ENCODE peak calls at places on chromosome 6, in ten cellular contexts. One of them, this sample, is unnamed.

GRCh38 chr6:105001906-105002305 is 45.0 kb downstream of the LIN28B start:
- DNase-seq in CD4-positive, CD25-positive, alpha-beta regulatory T cell: no peak
- DNase-seq in dorsolateral prefrontal cortex: no peak
- DNase-seq in adrenal gland: no peak
- DNase-seq in aorta: no peak
- DNase-seq in IMR-90: no peak
- DNase-seq in colonic mucosa: no peak
- DNase-seq in NT2/D1: no peak
- DNase-seq in spleen: no peak
- DNase-seq in MM.1S: no peak
- DNase-seq in this sample: no peak

GRCh38 chr6:107658920-107659879 is 164.9 kb downstream of the SCML4 start:
- DNase-seq in dorsolateral prefrontal cortex: no peak
- DNase-seq in spleen: no peak
- DNase-seq in MM.1S: no peak
- DNase-seq in aorta: no peak
- DNase-seq in adrenal gland: no peak
- DNase-seq in NT2/D1: no peak
- DNase-seq in colonic mucosa: no peak
- DNase-seq in CD4-positive, CD25-positive, alpha-beta regulatory T cell: no peak
- DNase-seq in IMR-90: peak; percentile 69
- DNase-seq in this sample: no peak

GRCh38 chr6:148528292-148528691 is 185.7 kb downstream of the SASH1 start:
- DNase-seq in MM.1S: no peak
- DNase-seq in CD4-positive, CD25-positive, alpha-beta regulatory T cell: no peak
- DNase-seq in aorta: no peak
- DNase-seq in spleen: no peak
- DNase-seq in dorsolateral prefrontal cortex: peak; percentile 71
- DNase-seq in colonic mucosa: no peak
- DNase-seq in NT2/D1: no peak
- DNase-seq in IMR-90: peak; percentile 44
- DNase-seq in adrenal gland: no peak
- DNase-seq in this sample: no peak

GRCh38 chr6:13251242-13251641 is 77.1 kb downstream of the TBC1D7 start:
- DNase-seq in spleen: no peak
- DNase-seq in aorta: no peak
- DNase-seq in adrenal gland: no peak
- DNase-seq in colonic mucosa: no peak
- DNase-seq in CD4-positive, CD25-positive, alpha-beta regulatory T cell: no peak
- DNase-seq in NT2/D1: no peak
- DNase-seq in IMR-90: no peak
- DNase-seq in MM.1S: no peak
- DNase-seq in dorsolateral prefrontal cortex: no peak
- DNase-seq in this sample: no peak

GRCh38 chr6:47670851-47671250 is 27.5 kb upstream of the ADGRF4 start:
- DNase-seq in MM.1S: no peak
- DNase-seq in colonic mucosa: no peak
- DNase-seq in dorsolateral prefrontal cortex: no peak
- DNase-seq in adrenal gland: no peak
- DNase-seq in spleen: no peak
- DNase-seq in IMR-90: no peak
- DNase-seq in CD4-positive, CD25-positive, alpha-beta regulatory T cell: no peak
- DNase-seq in NT2/D1: no peak
- DNase-seq in aorta: no peak
- DNase-seq in this sample: no peak

GRCh38 chr6:157907651-157908050 is 74.0 kb upstream of the SYNJ2 start:
- DNase-seq in CD4-positive, CD25-positive, alpha-beta regulatory T cell: no peak
- DNase-seq in spleen: no peak
- DNase-seq in MM.1S: no peak
- DNase-seq in IMR-90: no peak
- DNase-seq in aorta: no peak
- DNase-seq in colonic mucosa: no peak
- DNase-seq in dorsolateral prefrontal cortex: no peak
- DNase-seq in adrenal gland: no peak
- DNase-seq in NT2/D1: no peak
- DNase-seq in this sample: no peak

GRCh38 chr6:113277111-113277510 is 580.0 kb upstream of the MARCKS start:
- DNase-seq in colonic mucosa: no peak
- DNase-seq in dorsolateral prefrontal cortex: no peak
- DNase-seq in spleen: no peak
- DNase-seq in IMR-90: no peak
- DNase-seq in CD4-positive, CD25-positive, alpha-beta regulatory T cell: no peak
- DNase-seq in aorta: no peak
- DNase-seq in adrenal gland: no peak
- DNase-seq in MM.1S: no peak
- DNase-seq in NT2/D1: no peak
- DNase-seq in this sample: no peak

GRCh38 chr6:17478223-17478907 is 85.0 kb downstream of the CAP2 start:
- DNase-seq in MM.1S: no peak
- DNase-seq in IMR-90: no peak
- DNase-seq in CD4-positive, CD25-positive, alpha-beta regulatory T cell: no peak
- DNase-seq in spleen: no peak
- DNase-seq in adrenal gland: peak; percentile 37
- DNase-seq in NT2/D1: no peak
- DNase-seq in aorta: no peak
- DNase-seq in colonic mucosa: no peak
- DNase-seq in dorsolateral prefrontal cortex: no peak
- DNase-seq in this sample: peak; percentile 52

GRCh38 chr6:10535198-10535597 is 14.0 kb downstream of the GCNT2 start:
- DNase-seq in colonic mucosa: no peak
- DNase-seq in spleen: no peak
- DNase-seq in adrenal gland: no peak
- DNase-seq in aorta: no peak
- DNase-seq in IMR-90: no peak
- DNase-seq in MM.1S: no peak
- DNase-seq in NT2/D1: no peak
- DNase-seq in CD4-positive, CD25-positive, alpha-beta regulatory T cell: peak; percentile 15
- DNase-seq in dorsolateral prefrontal cortex: no peak
- DNase-seq in this sample: no peak

GRCh38 chr6:150143521-150144293 is 863 bp downstream of the PPP1R14C start:
- DNase-seq in aorta: peak; percentile 73
- DNase-seq in adrenal gland: no peak
- DNase-seq in dorsolateral prefrontal cortex: peak; percentile 48
- DNase-seq in CD4-positive, CD25-positive, alpha-beta regulatory T cell: no peak
- DNase-seq in NT2/D1: no peak
- DNase-seq in MM.1S: no peak
- DNase-seq in spleen: no peak
- DNase-seq in IMR-90: no peak
- DNase-seq in colonic mucosa: no peak
- DNase-seq in this sample: peak; percentile 27
- H3K27me3 ChIP-seq in aorta: no peaks in the 10 kb centered on the region
- H3K27me3 ChIP-seq in adrenal gland: peaks cover 48% of the 10 kb centered on the region
- H3K27me3 ChIP-seq in dorsolateral prefrontal cortex: peaks cover 15% of the 10 kb centered on the region
- H3K27me3 ChIP-seq in CD4-positive, CD25-positive, alpha-beta regulatory T cell: peaks cover 39% of the 10 kb centered on the region
- H3K27me3 ChIP-seq in NT2/D1: peaks cover 64% of the 10 kb centered on the region
- H3K27me3 ChIP-seq in MM.1S: no peaks in the 10 kb centered on the region
- H3K27me3 ChIP-seq in spleen: peaks cover 85% of the 10 kb centered on the region
- H3K27me3 ChIP-seq in IMR-90: peaks cover 53% of the 10 kb centered on the region
- H3K27me3 ChIP-seq in colonic mucosa: peaks cover 12% of the 10 kb centered on the region
- H3K27me3 ChIP-seq in this sample: peaks cover 14% of the 10 kb centered on the region

GRCh38 chr6:1396952-1397868 is 7.8 kb downstream of the FOXF2 start:
- DNase-seq in IMR-90: peak; percentile 98
- DNase-seq in NT2/D1: no peak
- DNase-seq in aorta: peak; percentile 88
- DNase-seq in adrenal gland: peak; percentile 69
- DNase-seq in colonic mucosa: peak; percentile 67
- DNase-seq in dorsolateral prefrontal cortex: peak; percentile 79
- DNase-seq in CD4-positive, CD25-positive, alpha-beta regulatory T cell: peak; percentile 76
- DNase-seq in MM.1S: peak; percentile 78
- DNase-seq in spleen: peak; percentile 89
- DNase-seq in this sample: peak; percentile 53
- H3K27me3 ChIP-seq in IMR-90: no peaks in the 10 kb centered on the region
- H3K27me3 ChIP-seq in NT2/D1: peaks cover 78% of the 10 kb centered on the region
- H3K27me3 ChIP-seq in aorta: no peaks in the 10 kb centered on the region
- H3K27me3 ChIP-seq in adrenal gland: peaks cover 61% of the 10 kb centered on the region
- H3K27me3 ChIP-seq in colonic mucosa: peaks cover 42% of the 10 kb centered on the region
- H3K27me3 ChIP-seq in dorsolateral prefrontal cortex: peaks cover 56% of the 10 kb centered on the region
- H3K27me3 ChIP-seq in CD4-positive, CD25-positive, alpha-beta regulatory T cell: peaks cover 27% of the 10 kb centered on the region
- H3K27me3 ChIP-seq in MM.1S: peaks cover 46% of the 10 kb centered on the region
- H3K27me3 ChIP-seq in spleen: peaks cover 100% of the 10 kb centered on the region
- H3K27me3 ChIP-seq in this sample: peaks cover 16% of the 10 kb centered on the region

GRCh38 chr6:3829285-3829684 is 19.9 kb upstream of the FAM50B start:
- DNase-seq in spleen: no peak
- DNase-seq in CD4-positive, CD25-positive, alpha-beta regulatory T cell: no peak
- DNase-seq in MM.1S: no peak
- DNase-seq in NT2/D1: no peak
- DNase-seq in aorta: no peak
- DNase-seq in adrenal gland: no peak
- DNase-seq in IMR-90: no peak
- DNase-seq in colonic mucosa: no peak
- DNase-seq in dorsolateral prefrontal cortex: no peak
- DNase-seq in this sample: no peak

GRCh38 chr6:3825851-3826581 is 23.2 kb upstream of the FAM50B start:
- DNase-seq in spleen: peak; percentile 81
- DNase-seq in aorta: peak; percentile 97
- DNase-seq in NT2/D1: no peak
- DNase-seq in CD4-positive, CD25-positive, alpha-beta regulatory T cell: no peak
- DNase-seq in IMR-90: peak; percentile 97
- DNase-seq in MM.1S: no peak
- DNase-seq in adrenal gland: peak; percentile 96
- DNase-seq in colonic mucosa: peak; percentile 65
- DNase-seq in dorsolateral prefrontal cortex: no peak
- DNase-seq in this sample: peak; percentile 91

GRCh38 chr6:3822747-3823445 is 26.3 kb upstream of the FAM50B start:
- DNase-seq in aorta: no peak
- DNase-seq in spleen: no peak
- DNase-seq in dorsolateral prefrontal cortex: no peak
- DNase-seq in adrenal gland: no peak
- DNase-seq in CD4-positive, CD25-positive, alpha-beta regulatory T cell: no peak
- DNase-seq in NT2/D1: no peak
- DNase-seq in MM.1S: no peak
- DNase-seq in colonic mucosa: no peak
- DNase-seq in IMR-90: no peak
- DNase-seq in this sample: peak; percentile 84

GRCh38 chr6:3823671-3824070 is 25.5 kb upstream of the FAM50B start:
- DNase-seq in aorta: no peak
- DNase-seq in IMR-90: no peak
- DNase-seq in NT2/D1: no peak
- DNase-seq in dorsolateral prefrontal cortex: no peak
- DNase-seq in CD4-positive, CD25-positive, alpha-beta regulatory T cell: no peak
- DNase-seq in colonic mucosa: no peak
- DNase-seq in adrenal gland: no peak
- DNase-seq in MM.1S: no peak
- DNase-seq in spleen: no peak
- DNase-seq in this sample: no peak

DNA sequence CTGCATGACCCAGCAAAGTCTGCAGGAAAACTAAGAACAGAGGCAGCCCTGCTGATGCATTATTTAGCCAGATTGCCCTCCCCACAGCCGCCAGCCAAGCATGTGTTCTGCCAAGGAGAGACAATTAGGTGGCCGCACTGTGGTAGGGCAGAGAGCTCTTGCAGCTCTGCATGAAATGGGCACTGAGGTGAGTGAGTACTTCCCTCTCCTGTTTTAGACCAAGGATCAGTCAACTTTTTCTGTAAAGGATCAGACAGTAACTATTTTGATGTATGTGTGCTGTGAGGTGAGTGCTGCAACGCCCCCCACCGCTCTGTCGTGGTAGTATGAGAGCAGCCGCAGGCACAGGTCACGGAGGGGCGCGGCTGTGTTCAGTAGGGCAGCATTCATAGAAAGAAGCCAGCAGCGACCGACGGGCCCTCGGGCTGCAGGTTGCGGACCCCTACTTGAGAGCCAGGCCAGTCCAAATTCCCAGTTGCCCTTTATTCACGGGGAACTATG is 23.8 kb upstream of the FAM50B start:
- DNase-seq in spleen: no peak
- DNase-seq in colonic mucosa: no peak
- DNase-seq in MM.1S: no peak
- DNase-seq in IMR-90: peak; percentile 32
- DNase-seq in adrenal gland: peak; percentile 44
- DNase-seq in CD4-positive, CD25-positive, alpha-beta regulatory T cell: no peak
- DNase-seq in NT2/D1: no peak
- DNase-seq in dorsolateral prefrontal cortex: no peak
- DNase-seq in aorta: peak; percentile 90
- DNase-seq in this sample: peak; percentile 52
- H3K27me3 ChIP-seq in spleen: no peaks in the 10 kb centered on the region
- H3K27me3 ChIP-seq in colonic mucosa: no peaks in the 10 kb centered on the region
- H3K27me3 ChIP-seq in MM.1S: no peaks in the 10 kb centered on the region
- H3K27me3 ChIP-seq in IMR-90: no peaks in the 10 kb centered on the region
- H3K27me3 ChIP-seq in adrenal gland: no peaks in the 10 kb centered on the region
- H3K27me3 ChIP-seq in CD4-positive, CD25-positive, alpha-beta regulatory T cell: no peaks in the 10 kb centered on the region
- H3K27me3 ChIP-seq in NT2/D1: no peaks in the 10 kb centered on the region
- H3K27me3 ChIP-seq in dorsolateral prefrontal cortex: no peaks in the 10 kb centered on the region
- H3K27me3 ChIP-seq in aorta: no peaks in the 10 kb centered on the region
- H3K27me3 ChIP-seq in this sample: no peaks in the 10 kb centered on the region

DNA sequence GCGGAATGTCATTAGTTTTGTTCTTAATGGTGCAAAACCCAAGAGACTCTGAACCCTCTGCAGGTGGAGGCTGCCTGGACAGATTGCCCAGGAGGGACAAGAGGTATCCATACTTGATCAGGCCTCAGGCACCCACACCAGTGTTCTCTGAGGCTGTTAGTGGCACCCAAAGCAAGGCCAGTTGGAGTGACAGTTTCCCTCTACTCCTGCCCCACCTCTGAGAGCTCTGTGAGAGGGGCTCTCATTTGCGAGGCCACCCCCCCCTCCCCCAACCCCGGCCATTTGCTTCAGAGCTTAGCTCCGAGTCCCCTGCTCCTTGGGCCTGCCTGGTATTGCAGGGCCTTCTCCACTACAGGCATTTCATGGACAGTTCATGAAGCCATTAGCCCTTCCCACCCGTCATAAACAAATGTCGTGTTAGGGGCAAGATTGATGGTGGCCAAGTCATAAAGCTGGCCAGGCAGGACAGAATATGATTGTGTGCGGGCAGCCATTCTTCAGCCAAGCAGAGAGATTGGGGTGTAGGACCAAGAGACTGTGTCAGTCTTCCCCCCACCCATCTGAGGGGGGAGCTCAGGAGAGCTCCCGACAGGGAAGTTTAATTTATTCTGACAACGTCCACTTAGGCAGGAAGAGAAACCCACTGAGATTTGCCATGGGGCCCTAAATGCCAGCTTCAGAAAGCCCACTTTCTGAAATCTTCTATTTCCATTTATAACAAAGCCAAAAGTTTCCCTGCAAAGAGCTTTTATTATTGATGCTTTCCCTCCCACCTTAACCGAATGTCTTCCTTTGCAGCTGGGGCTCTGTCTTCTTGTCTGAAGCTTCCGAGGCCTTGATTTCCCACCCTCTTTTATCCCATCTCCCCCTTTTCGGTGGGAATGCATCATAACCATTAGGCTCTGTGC is 7.1 kb downstream of the FOXC1 start:
- DNase-seq in colonic mucosa: no peak
- DNase-seq in IMR-90: no peak
- DNase-seq in dorsolateral prefrontal cortex: no peak
- DNase-seq in NT2/D1: no peak
- DNase-seq in aorta: no peak
- DNase-seq in spleen: no peak
- DNase-seq in CD4-positive, CD25-positive, alpha-beta regulatory T cell: no peak
- DNase-seq in MM.1S: no peak
- DNase-seq in adrenal gland: no peak
- DNase-seq in this sample: no peak
- H3K27me3 ChIP-seq in colonic mucosa: peaks cover 65% of the 10 kb centered on the region
- H3K27me3 ChIP-seq in IMR-90: no peaks in the 10 kb centered on the region
- H3K27me3 ChIP-seq in dorsolateral prefrontal cortex: peaks cover 85% of the 10 kb centered on the region
- H3K27me3 ChIP-seq in NT2/D1: peaks cover 100% of the 10 kb centered on the region
- H3K27me3 ChIP-seq in aorta: no peaks in the 10 kb centered on the region
- H3K27me3 ChIP-seq in spleen: peaks cover 100% of the 10 kb centered on the region
- H3K27me3 ChIP-seq in CD4-positive, CD25-positive, alpha-beta regulatory T cell: peaks cover 25% of the 10 kb centered on the region
- H3K27me3 ChIP-seq in MM.1S: no peaks in the 10 kb centered on the region
- H3K27me3 ChIP-seq in adrenal gland: peaks cover 21% of the 10 kb centered on the region
- H3K27me3 ChIP-seq in this sample: peaks cover 38% of the 10 kb centered on the region

GRCh38 chr6:75208564-75209431 is 2.9 kb upstream of the COL12A1 start:
- DNase-seq in adrenal gland: peak; percentile 87
- DNase-seq in aorta: peak; percentile 96
- DNase-seq in spleen: peak; percentile 93
- DNase-seq in NT2/D1: peak; percentile 76
- DNase-seq in MM.1S: peak; percentile 81
- DNase-seq in colonic mucosa: peak; percentile 85
- DNase-seq in dorsolateral prefrontal cortex: peak; percentile 89
- DNase-seq in IMR-90: peak; percentile 77
- DNase-seq in CD4-positive, CD25-positive, alpha-beta regulatory T cell: peak; percentile 80
- DNase-seq in this sample: peak; percentile 74
- H3K27me3 ChIP-seq in adrenal gland: peaks cover 34% of the 10 kb centered on the region
- H3K27me3 ChIP-seq in aorta: no peaks in the 10 kb centered on the region
- H3K27me3 ChIP-seq in spleen: peaks cover 83% of the 10 kb centered on the region
- H3K27me3 ChIP-seq in NT2/D1: peaks cover 60% of the 10 kb centered on the region
- H3K27me3 ChIP-seq in MM.1S: peaks cover 29% of the 10 kb centered on the region
- H3K27me3 ChIP-seq in colonic mucosa: peaks cover 42% of the 10 kb centered on the region
- H3K27me3 ChIP-seq in dorsolateral prefrontal cortex: peaks cover 25% of the 10 kb centered on the region
- H3K27me3 ChIP-seq in IMR-90: no peaks in the 10 kb centered on the region
- H3K27me3 ChIP-seq in CD4-positive, CD25-positive, alpha-beta regulatory T cell: peaks cover 17% of the 10 kb centered on the region
- H3K27me3 ChIP-seq in this sample: peaks cover 12% of the 10 kb centered on the region

This sample was measured in small intestine.